ENCODE peak calls at places on chromosomes 13 and 19, in four cellular contexts. F, G, P and Y are unnamed samples.

GRCh38 chr19:2032296-2032941 is 16.9 kb upstream of the BTBD2 start:
- DNase-seq in F (peak; percentile 93), G (peak; percentile 94), P (peak; percentile 76), Y (peak; percentile 88)

GRCh38 chr13:21522130-21522529 is 63.0 kb upstream of the ZDHHC20 start:
- DNase-seq in F (no peak), G (no peak), P (no peak), Y (no peak)

GRCh38 chr19:10699650-10700335 is 1.4 kb upstream of the QTRT1 start:
- DNase-seq in F (no peak), G (no peak), P (peak; percentile 79), Y (peak; percentile 77)

GRCh38 chr19:33684550-33685303 is 63.0 kb downstream of the CHST8 start:
- DNase-seq in F (no peak), G (no peak), P (no peak), Y (no peak)

GRCh38 chr13:75347457-75347856 is 134.5 kb downstream of the TBC1D4 start:
- DNase-seq in F (no peak), G (no peak), P (no peak), Y (no peak)

GRCh38 chr13:31274345-31274870 is 74.6 kb downstream of the B3GLCT start:
- DNase-seq in F (peak; percentile 35), G (no peak), P (peak; percentile 81), Y (no peak)

GRCh38 chr19:45141203-45141900 is 19.4 kb downstream of the NKPD1 start:
- DNase-seq in F (no peak), G (no peak), P (no peak), Y (no peak)

GRCh38 chr13:111940892-111941291 is 126.1 kb upstream of the SOX1 start:
- DNase-seq in F (no peak), G (no peak), P (no peak), Y (no peak)

GRCh38 chr13:50844181-50844875 is 836 bp upstream of the DLEU7 start:
- DNase-seq in F (no peak), G (no peak), P (no peak), Y (no peak)

GRCh38 chr13:110716235-110716505 is 2.7 kb downstream of the ING1 start:
- DNase-seq in F (no peak), G (peak; percentile 48), P (peak; percentile 26), Y (no peak)

GRCh38 chr13:93309886-93310520 is 83.4 kb downstream of the GPC6 start:
- DNase-seq in F (no peak), G (no peak), P (peak; percentile 96), Y (no peak)

GRCh38 chr19:4144666-4145261 is 8.7 kb upstream of the CREB3L3 start:
- DNase-seq in F (no peak), G (no peak), P (peak; percentile 28), Y (peak; percentile 31)

GRCh38 chr19:23116802-23117571 is at the start of gene ZNF730:
- DNase-seq in F (peak; percentile 49), G (peak; percentile 45), P (peak; percentile 69), Y (peak; percentile 69)

GRCh38 chr13:52348081-52348480 is 57.9 kb downstream of the THSD1 start:
- DNase-seq in F (no peak), G (no peak), P (peak; percentile 76), Y (peak; percentile 55)

GRCh38 chr13:79837741-79838450 is 356.9 kb downstream of the NDFIP2 start:
- DNase-seq in F (no peak), G (no peak), P (peak; percentile 39), Y (peak; percentile 17)

GRCh38 chr19:36528921-36529518 is 949 bp upstream of the ZNF260 start:
- DNase-seq in F (no peak), G (no peak), P (no peak), Y (peak; percentile 7)

GRCh38 chr13:85693889-85694511 is 105.2 kb downstream of the SLITRK6 start:
- DNase-seq in F (no peak), G (no peak), P (peak; percentile 31), Y (peak; percentile 1)

GRCh38 chr19:4316940-4317339 is 12.5 kb downstream of the FSD1 start:
- DNase-seq in F (no peak), G (no peak), P (peak; percentile 23), Y (no peak)

GRCh38 chr13:113083022-113083373 is 22.6 kb upstream of the F7 start:
- DNase-seq in F (no peak), G (no peak), P (no peak), Y (no peak)

GRCh38 chr19:16290692-16291091 is 33.9 kb upstream of the KLF2 start:
- DNase-seq in F (peak; percentile 46), G (peak; percentile 45), P (no peak), Y (no peak)

GRCh38 chr13:110121312-110122083 is 185.5 kb downstream of the COL4A1 start:
- DNase-seq in F (no peak), G (no peak), P (no peak), Y (no peak)

GRCh38 chr13:59856281-59856810 is 307.4 kb downstream of the DIAPH3 start:
- DNase-seq in F (no peak), G (no peak), P (no peak), Y (no peak)

GRCh38 chr13:49936943-49937273 is 768 bp upstream of the SPRYD7 start:
- DNase-seq in F (no peak), G (no peak), P (no peak), Y (no peak)

GRCh38 chr19:7358102-7358597 is 9.4 kb downstream of the ARHGEF18 start:
- DNase-seq in F (no peak), G (no peak), P (no peak), Y (no peak)

GRCh38 chr19:47587295-47587694 is 14.3 kb upstream of the ZNF541 start:
- DNase-seq in F (no peak), G (no peak), P (peak; percentile 66), Y (no peak)